ENCODE peak calls at places on chromosomes 4 and X, in ten cellular contexts. F, S, O, C, K, J, X, N, E and D are unnamed samples.

GRCh38 chrX:149453030-149453429 is 52.1 kb downstream of the IDS start:
- DNase-seq in F (peak; percentile 8), S (peak; percentile 19), O (no peak), C (no peak), K (no peak), J (no peak), X (peak; percentile 1), N (no peak), E (no peak), D (no peak)

GRCh38 chr4:104500452-104500851 is 5.8 kb upstream of the CXXC4 start:
- DNase-seq in F (no peak), S (no peak), O (no peak), C (no peak), K (no peak), J (no peak), X (no peak), N (no peak), E (no peak), D (no peak)

GRCh38 chr4:73944061-73944875 is 37.6 kb downstream of the PF4 start:
- DNase-seq in F (no peak), S (peak; percentile 24), O (no peak), C (no peak), K (no peak), J (peak; percentile 51), X (peak; percentile 80), N (no peak), E (no peak), D (no peak)

GRCh38 chrX:68897546-68897945 is 68.7 kb downstream of the EFNB1 start:
- DNase-seq in F (no peak), S (no peak), O (no peak), C (no peak), K (no peak), J (no peak), X (no peak), N (no peak), E (no peak), D (no peak)

GRCh38 chr4:106034751-106035150 is 139.5 kb downstream of the NPNT start:
- DNase-seq in F (no peak), S (no peak), O (no peak), C (no peak), K (no peak), J (no peak), X (no peak), N (no peak), E (no peak), D (no peak)

GRCh38 chr4:121736735-121737351 is 28.1 kb downstream of the SMIM43 start:
- DNase-seq in F (peak; percentile 50), S (peak; percentile 52), O (no peak), C (no peak), K (no peak), J (peak; percentile 52), X (peak; percentile 79), N (peak; percentile 14), E (no peak), D (no peak)

GRCh38 chrX:104137496-104137895 is 19.3 kb downstream of the SLC25A53 start:
- DNase-seq in F (no peak), S (peak; percentile 4), O (no peak), C (no peak), K (no peak), J (no peak), X (peak; percentile 11), N (no peak), E (no peak), D (no peak)

GRCh38 chr4:39348371-39349265 is 17.5 kb downstream of the RFC1 start:
- DNase-seq in F (no peak), S (no peak), O (no peak), C (no peak), K (no peak), J (no peak), X (peak; percentile 94), N (no peak), E (no peak), D (no peak)

GRCh38 chrX:1589356-1590130 is 1.9 kb upstream of the AKAP17A start:
- DNase-seq in F (no peak), S (no peak), O (no peak), C (no peak), K (no peak), J (no peak), X (no peak), N (no peak), E (no peak), D (no peak)